ENCODE peak calls at places on chromosomes 5 and 9, in four cellular contexts. Q, L, I and R are unnamed samples.

GRCh38 chr9:93037476-93037971 is 21.0 kb upstream of the SUSD3 start:
- DNase-seq in L (no peak), I (no peak), Q (no peak), R (no peak)

GRCh38 chr9:113511047-113511521 is 47.6 kb downstream of the RGS3 start:
- DNase-seq in I (no peak), L (no peak), Q (no peak), R (no peak)

GRCh38 chr9:111356567-111357244 is 26.7 kb upstream of the OR2K2 start:
- DNase-seq in I (peak; percentile 65), L (peak; percentile 95), Q (peak; percentile 18), R (no peak)

GRCh38 chr5:117318528-117318927 is 743.9 kb upstream of the SEMA6A start:
- DNase-seq in I (no peak), L (no peak), Q (no peak), R (peak; percentile 22)

GRCh38 chr9:101162231-101162630 is 133.7 kb downstream of the PLPPR1 start:
- DNase-seq in Q (no peak), L (no peak), I (no peak), R (no peak)

GRCh38 chr5:124402144-124402581 is 344.3 kb downstream of the ZNF608 start:
- DNase-seq in L (peak; percentile 24), I (no peak), Q (peak; percentile 29), R (no peak)

GRCh38 chr9:123368023-123368422 is 12.0 kb downstream of the CRB2 start:
- DNase-seq in I (no peak), L (no peak), Q (no peak), R (peak; percentile 71)

GRCh38 chr5:65611524-65611923 is 12.6 kb downstream of the TRIM23 start:
- DNase-seq in Q (no peak), I (no peak), L (peak; percentile 23), R (peak; percentile 74)

GRCh38 chr9:131027872-131028179 is 18.9 kb downstream of the LAMC3 start:
- DNase-seq in L (no peak), Q (no peak), I (no peak), R (no peak)

GRCh38 chr5:19044931-19045695 is 942.9 kb downstream of the CDH18 start:
- DNase-seq in I (no peak), L (no peak), Q (no peak), R (peak; percentile 14)

GRCh38 chr9:38272710-38273109 is 119.8 kb upstream of the ALDH1B1 start:
- DNase-seq in Q (no peak), L (no peak), I (no peak), R (no peak)

GRCh38 chr5:91598216-91598615 is 215.1 kb upstream of the ARRDC3 start:
- DNase-seq in I (no peak), Q (no peak), L (no peak), R (peak; percentile 5)

GRCh38 chr9:133163559-133164208 is at the start of gene GBGT1:
- DNase-seq in I (no peak), L (no peak), Q (peak; percentile 36), R (no peak)

GRCh38 chr9:89850633-89851325 is 246.0 kb downstream of the GADD45G start:
- DNase-seq in I (no peak), L (no peak), Q (peak; percentile 54), R (no peak)

GRCh38 chr9:130932220-130933069 is 6.6 kb downstream of the FIBCD1 start:
- DNase-seq in I (no peak), L (no peak), Q (no peak), R (no peak)

GRCh38 chr5:16842916-16843315 is 93.2 kb downstream of the MYO10 start:
- DNase-seq in I (no peak), L (no peak), Q (no peak), R (no peak)

GRCh38 chr9:133255371-133255940 is 19.5 kb downstream of the ABO start:
- DNase-seq in L (no peak), I (no peak), Q (no peak), R (no peak)

GRCh38 chr5:134611515-134611914 is 21.1 kb downstream of the SAR1B start:
- DNase-seq in Q (no peak), L (no peak), I (no peak), R (no peak)